ENCODE peak calls at places on chromosomes 4 and X, in nine cellular contexts. H, M, D, F, U, C, V, R and T are unnamed samples. For H3K36me3, the result is how much of the 10 kb centered on the place peaks cover.

GRCh38 chr4:9685692-9686091 is 95.7 kb upstream of the DRD5 start:
- DNase-seq in H (no peak), M (no peak), D (no peak), F (no peak), U (no peak), C (no peak), V (no peak), R (no peak), T (no peak)

GRCh38 chrX:40267334-40268118 is 169.8 kb upstream of the BCOR start:
- DNase-seq in H (peak), M (no peak), D (peak), F (peak), U (no peak), C (no peak), V (no peak), R (no peak), T (peak)

GRCh38 chr4:151744614-151745013 is 16.2 kb downstream of the GATB start:
- DNase-seq in H (no peak), M (no peak), D (peak), F (no peak), U (peak), C (no peak), V (peak), R (no peak), T (peak)

GRCh38 chr4:54625391-54625790 is 32.4 kb upstream of the KIT start:
- DNase-seq in H (no peak), M (no peak), D (no peak), F (no peak), U (no peak), C (no peak), V (no peak), R (no peak), T (no peak)

GRCh38 chr4:39729557-39729956 is 31.6 kb downstream of the UBE2K start:
- DNase-seq in H (no peak), M (no peak), D (peak), F (no peak), U (no peak), C (no peak), V (peak), R (no peak), T (no peak)

GRCh38 chr4:95243892-95244291 is 304.9 kb downstream of the UNC5C start:
- DNase-seq in H (no peak), M (no peak), D (no peak), F (no peak), U (no peak), C (no peak), V (no peak), R (no peak), T (no peak)

GRCh38 chr4:65668201-65669007 is 1.9 kb downstream of the EPHA5 start:
- DNase-seq in H (peak), M (peak), D (peak), F (peak), U (peak), C (no peak), V (no peak), R (no peak), T (peak)

GRCh38 chr4:186002853-186003252 is 66.1 kb upstream of the TLR3 start:
- DNase-seq in H (no peak), M (no peak), D (no peak), F (no peak), U (no peak), C (no peak), V (no peak), R (no peak), T (no peak)

GRCh38 chr4:185256444-185256843 is 47.0 kb downstream of the SNX25 start:
- DNase-seq in H (no peak), M (no peak), D (peak), F (no peak), U (no peak), C (no peak), V (no peak), R (no peak), T (no peak)

GRCh38 chr4:182875471-182875870 is 41.7 kb downstream of the DCTD start:
- DNase-seq in H (peak), M (no peak), D (no peak), F (no peak), U (no peak), C (no peak), V (no peak), R (no peak), T (peak)

GRCh38 chr4:890036-890695 is 42.0 kb downstream of the GAK start:
- DNase-seq in H (no peak), M (no peak), D (no peak), F (no peak), U (no peak), C (no peak), V (no peak), R (no peak), T (no peak)
- H3K36me3 ChIP-seq in H (under half), M (under half), D (under half), F (half or more), U (under half), C (under half), V (under half), R (half or more), T (under half)

DNA sequence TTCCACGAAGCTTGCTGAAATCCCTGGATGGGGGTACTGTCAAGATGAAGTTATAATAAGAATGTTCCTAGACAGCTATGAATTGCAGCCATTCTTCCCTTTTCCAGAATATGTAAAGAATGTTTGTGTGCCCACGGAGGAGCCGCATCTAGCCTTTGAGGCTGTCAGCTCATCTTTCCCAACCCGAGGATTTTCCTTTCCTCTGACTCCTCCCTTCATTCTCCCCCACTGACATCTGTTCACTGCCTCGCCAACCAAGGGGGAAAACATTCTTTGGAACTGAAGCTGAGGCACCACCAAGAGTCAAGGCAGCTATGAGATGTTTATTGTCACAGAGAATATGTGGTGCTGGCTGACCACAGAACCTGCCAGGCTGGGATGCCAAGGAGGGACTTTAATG is 8.8 kb downstream of the NHSL2 start:
- DNase-seq in H (no peak), M (no peak), D (peak), F (no peak), U (no peak), C (no peak), V (no peak), R (no peak), T (no peak)
- H3K36me3 ChIP-seq in H (under half), M (under half), D (under half), F (under half), U (under half), C (under half), V (under half), R (under half), T (under half)

GRCh38 chr4:53459548-53459947 is 82.1 kb downstream of the FIP1L1 start:
- DNase-seq in H (no peak), M (no peak), D (peak), F (no peak), U (no peak), C (no peak), V (peak), R (no peak), T (no peak)
- H3K36me3 ChIP-seq in H (half or more), M (under half), D (half or more), F (half or more), U (half or more), C (under half), V (under half), R (under half), T (under half)

DNA sequence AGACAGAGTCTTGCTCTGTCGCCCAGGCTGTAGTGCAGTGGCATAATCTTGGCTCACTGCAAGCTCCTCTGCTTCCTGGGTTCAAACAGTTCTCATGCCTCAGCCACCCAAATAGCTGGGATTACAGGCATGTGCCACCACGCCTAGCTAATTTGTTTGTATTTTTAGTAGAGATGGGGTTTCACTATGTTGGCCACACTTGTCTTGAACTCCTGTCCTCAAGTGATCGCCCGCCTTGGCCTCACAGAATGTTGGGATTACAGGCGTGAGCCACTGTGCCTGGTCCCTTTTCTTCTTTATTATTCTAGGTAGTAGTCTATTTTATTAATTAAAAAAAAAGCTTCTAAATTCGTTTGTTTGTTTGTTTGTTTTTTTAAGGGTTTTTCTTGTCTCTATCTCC is 59.1 kb downstream of the SLAIN2 start:
- DNase-seq in H (no peak), M (no peak), D (no peak), F (no peak), U (no peak), C (no peak), V (no peak), R (no peak), T (no peak)
- H3K36me3 ChIP-seq in H (under half), M (under half), D (under half), F (under half), U (under half), C (under half), V (under half), R (under half), T (under half)

GRCh38 chrX:110015027-110015426 is 12.1 kb downstream of the TMEM164 start:
- DNase-seq in H (no peak), M (no peak), D (no peak), F (no peak), U (no peak), C (no peak), V (peak), R (no peak), T (no peak)

GRCh38 chrX:110012818-110013484 is 10.0 kb downstream of the TMEM164 start:
- DNase-seq in H (no peak), M (no peak), D (no peak), F (no peak), U (no peak), C (no peak), V (no peak), R (no peak), T (no peak)

GRCh38 chrX:110013968-110014367 is 11.1 kb downstream of the TMEM164 start:
- DNase-seq in H (no peak), M (no peak), D (no peak), F (no peak), U (no peak), C (no peak), V (no peak), R (no peak), T (no peak)

GRCh38 chrX:110021180-110022022 is 18.5 kb downstream of the TMEM164 start:
- DNase-seq in H (peak), M (no peak), D (peak), F (no peak), U (peak), C (no peak), V (peak), R (no peak), T (no peak)

GRCh38 chrX:110015915-110016314 is 13.0 kb downstream of the TMEM164 start:
- DNase-seq in H (no peak), M (no peak), D (no peak), F (no peak), U (no peak), C (no peak), V (no peak), R (no peak), T (no peak)
- H3K36me3 ChIP-seq in H (under half), M (under half), D (under half), F (under half), U (under half), C (under half), V (under half), R (under half), T (under half)

DNA sequence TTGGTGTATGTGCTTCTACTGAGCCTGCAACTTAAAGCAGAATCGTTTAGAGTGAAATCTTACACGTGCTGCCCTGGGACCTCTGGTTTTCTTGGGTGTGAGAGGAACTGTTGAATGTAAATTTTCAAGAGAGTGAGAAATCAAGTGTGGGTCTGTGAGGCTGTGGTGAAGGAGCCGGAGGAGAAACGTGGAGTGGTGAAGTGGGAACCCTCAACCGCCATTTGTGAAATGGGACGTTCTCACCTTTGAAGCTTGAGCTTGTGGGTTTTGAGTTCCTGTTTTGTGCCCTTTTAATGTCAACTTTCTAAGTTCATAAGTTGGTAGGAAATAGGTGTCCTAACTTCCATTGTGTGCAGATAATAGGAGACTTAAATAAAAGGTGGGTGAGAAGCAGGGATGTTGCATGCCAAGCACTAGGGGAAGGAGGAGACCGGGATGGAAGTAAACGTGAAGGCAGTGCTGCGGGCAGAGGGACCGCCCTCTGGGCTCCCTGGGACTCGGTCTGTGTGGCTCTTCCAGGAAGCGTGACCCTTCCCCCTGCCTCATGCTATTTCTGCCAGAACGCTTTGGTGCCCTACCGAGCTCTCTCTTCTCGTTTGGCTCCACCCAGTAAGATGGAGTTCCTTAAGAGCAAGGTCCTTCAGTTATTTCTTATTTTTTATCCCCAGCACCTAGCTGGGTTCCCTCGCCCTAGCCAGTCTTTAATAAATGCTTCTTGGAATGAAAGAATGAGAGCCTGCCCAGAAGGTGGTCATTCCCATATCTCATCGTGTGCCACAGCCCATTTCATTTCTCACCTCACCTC is 56.0 kb downstream of the TMEM131L start:
- DNase-seq in H (no peak), M (peak), D (no peak), F (no peak), U (no peak), C (no peak), V (no peak), R (no peak), T (peak)
- H3K36me3 ChIP-seq in H (under half), M (under half), D (under half), F (under half), U (under half), C (under half), V (under half), R (under half), T (under half)

GRCh38 chrX:73828080-73828720 is 265.2 kb downstream of the CHIC1 start:
- DNase-seq in H (no peak), M (no peak), D (no peak), F (no peak), U (no peak), C (no peak), V (no peak), R (no peak), T (no peak)
- H3K36me3 ChIP-seq in H (under half), M (under half), D (under half), F (under half), U (under half), C (under half), V (under half), R (under half), T (under half)

GRCh38 chr4:1210971-1211370 is 38.0 kb downstream of the CTBP1 start:
- DNase-seq in H (no peak), M (no peak), D (no peak), F (peak), U (peak), C (peak), V (no peak), R (no peak), T (no peak)

GRCh38 chr4:1210241-1210841 is 38.0 kb upstream of the SPON2 start:
- DNase-seq in H (peak), M (no peak), D (no peak), F (peak), U (no peak), C (peak), V (no peak), R (no peak), T (no peak)

GRCh38 chr4:1211951-1212545 is 36.9 kb downstream of the CTBP1 start:
- DNase-seq in H (no peak), M (no peak), D (no peak), F (peak), U (no peak), C (no peak), V (no peak), R (no peak), T (no peak)

GRCh38 chr4:1212546-1213335 is 36.2 kb downstream of the CTBP1 start:
- DNase-seq in H (no peak), M (no peak), D (no peak), F (no peak), U (no peak), C (no peak), V (no peak), R (no peak), T (no peak)

GRCh38 chr4:1211371-1211770 is 37.6 kb downstream of the CTBP1 start:
- DNase-seq in H (no peak), M (no peak), D (no peak), F (peak), U (no peak), C (peak), V (no peak), R (no peak), T (no peak)
- H3K36me3 ChIP-seq in H (under half), M (under half), D (under half), F (half or more), U (under half), C (under half), V (under half), R (half or more), T (under half)

DNA sequence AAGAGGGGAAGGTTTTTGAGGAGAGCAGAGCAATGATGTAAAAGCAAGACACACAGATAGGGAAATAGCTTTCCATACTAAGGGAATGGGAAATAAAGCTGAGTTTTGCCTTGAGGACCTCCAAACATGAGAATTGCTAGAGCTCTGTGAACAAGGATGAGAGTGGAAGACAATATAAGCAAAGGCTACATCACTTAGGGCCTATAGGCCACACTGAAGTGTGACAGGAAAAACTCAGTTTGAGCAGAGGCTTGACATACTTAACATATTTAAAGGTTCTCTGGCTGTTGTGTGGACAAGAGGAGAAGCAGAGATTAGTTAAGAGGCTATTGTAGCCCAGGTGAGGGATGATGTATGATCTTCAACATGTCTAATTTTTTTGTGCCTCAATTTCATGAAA is 5.3 kb upstream of the SRP72 start:
- DNase-seq in H (no peak), M (no peak), D (no peak), F (no peak), U (no peak), C (no peak), V (no peak), R (no peak), T (no peak)
- H3K36me3 ChIP-seq in H (under half), M (under half), D (under half), F (under half), U (under half), C (under half), V (under half), R (half or more), T (under half)

GRCh38 chrX:47181301-47181700 is 12.3 kb upstream of the UBA1 start:
- DNase-seq in H (no peak), M (no peak), D (no peak), F (no peak), U (no peak), C (no peak), V (no peak), R (no peak), T (no peak)
- H3K36me3 ChIP-seq in H (under half), M (under half), D (under half), F (under half), U (under half), C (under half), V (under half), R (half or more), T (under half)